ENCODE peak calls at places on chromosome 22, in seven cellular contexts. H, Z, F, I, L, Y and P are unnamed samples.

GRCh38 chr22:50022171-50022819 is 9.7 kb upstream of the IL17REL start:
- DNase-seq in H (no peak), Z (no peak), F (no peak), I (no peak), L (no peak), Y (no peak), P (no peak)

GRCh38 chr22:38098410-38099249 is 11.9 kb downstream of the BAIAP2L2 start:
- DNase-seq in H (no peak), Z (no peak), F (no peak), I (no peak), L (no peak), Y (no peak), P (no peak)

GRCh38 chr22:44764974-44765373 is 12.6 kb downstream of the ARHGAP8 start:
- DNase-seq in H (no peak), Z (no peak), F (no peak), I (no peak), L (no peak), Y (no peak), P (no peak)

GRCh38 chr22:48554893-48555552 is 1272.7 kb downstream of the BRD1 start:
- DNase-seq in H (no peak), Z (no peak), F (no peak), I (no peak), L (no peak), Y (no peak), P (peak)

GRCh38 chr22:19687561-19688300 is 26.6 kb upstream of the SEPTIN5 start:
- DNase-seq in H (no peak), Z (no peak), F (no peak), I (no peak), L (no peak), Y (no peak), P (no peak)

GRCh38 chr22:27667121-27667843 is 134.3 kb downstream of the MN1 start:
- DNase-seq in H (no peak), Z (no peak), F (no peak), I (no peak), L (no peak), Y (no peak), P (no peak)

GRCh38 chr22:30568137-30568805 is 6.2 kb downstream of the GAL3ST1 start:
- DNase-seq in H (no peak), Z (no peak), F (no peak), I (no peak), L (no peak), Y (no peak), P (no peak)

GRCh38 chr22:43298062-43298801 is 44.9 kb downstream of the SCUBE1 start:
- DNase-seq in H (no peak), Z (no peak), F (no peak), I (no peak), L (no peak), Y (no peak), P (no peak)

GRCh38 chr22:44523981-44524759 is 26.1 kb upstream of the RTL6 start:
- DNase-seq in H (peak), Z (no peak), F (peak), I (no peak), L (no peak), Y (no peak), P (no peak)

GRCh38 chr22:32708835-32709234 is 92.7 kb upstream of the TIMP3 start:
- DNase-seq in H (no peak), Z (no peak), F (peak), I (no peak), L (no peak), Y (no peak), P (no peak)

GRCh38 chr22:22948651-22949611 is 61.3 kb downstream of the IGLL5 start:
- DNase-seq in H (no peak), Z (no peak), F (no peak), I (no peak), L (no peak), Y (no peak), P (no peak)

GRCh38 chr22:46373838-46374662 is 38.5 kb downstream of the TRMU start:
- DNase-seq in H (peak), Z (no peak), F (no peak), I (no peak), L (peak), Y (no peak), P (no peak)

GRCh38 chr22:45441158-45441557 is 27.7 kb downstream of the RIBC2 start:
- DNase-seq in H (peak), Z (peak), F (peak), I (peak), L (peak), Y (no peak), P (peak)

GRCh38 chr22:46598737-46599424 is 21.3 kb upstream of the GRAMD4 start:
- DNase-seq in H (no peak), Z (no peak), F (no peak), I (no peak), L (no peak), Y (no peak), P (no peak)